ENCODE peak calls at places on chromosomes 11 and 22, in four cellular contexts. One of them, this sample, is unnamed.

GRCh38 chr11:95641506-95641905 is 148.1 kb downstream of the FAM76B start:
- DNase-seq in K562: no peak
- DNase-seq in H1: no peak
- DNase-seq in SK-N-SH: no peak
- DNase-seq in this sample: peak

GRCh38 chr11:117600976-117601708 is 195.9 kb downstream of the DSCAML1 start:
- DNase-seq in K562: no peak
- DNase-seq in H1: no peak
- DNase-seq in SK-N-SH: no peak
- DNase-seq in this sample: no peak

GRCh38 chr22:38353701-38354100 is 36.5 kb upstream of the CSNK1E start:
- DNase-seq in K562: no peak
- DNase-seq in H1: no peak
- DNase-seq in SK-N-SH: no peak
- DNase-seq in this sample: no peak

GRCh38 chr11:120608760-120609211 is 97.2 kb downstream of the GRIK4 start:
- DNase-seq in K562: no peak
- DNase-seq in H1: no peak
- DNase-seq in SK-N-SH: no peak
- DNase-seq in this sample: no peak

GRCh38 chr11:8055111-8055835 is 25.7 kb upstream of the TUB start:
- DNase-seq in K562: peak
- DNase-seq in H1: no peak
- DNase-seq in SK-N-SH: no peak
- DNase-seq in this sample: no peak

GRCh38 chr22:42296381-42296853 is 26.0 kb upstream of the TCF20 start:
- DNase-seq in K562: no peak
- DNase-seq in H1: no peak
- DNase-seq in SK-N-SH: peak
- DNase-seq in this sample: no peak

GRCh38 chr11:87039371-87039770 is 1.6 kb downstream of the TMEM135 start:
- DNase-seq in K562: no peak
- DNase-seq in H1: no peak
- DNase-seq in SK-N-SH: no peak
- DNase-seq in this sample: no peak

GRCh38 chr22:25406510-25407210 is 157.8 kb upstream of the GRK3 start:
- DNase-seq in K562: no peak
- DNase-seq in H1: no peak
- DNase-seq in SK-N-SH: no peak
- DNase-seq in this sample: no peak

GRCh38 chr11:90919332-90919731 is 696.5 kb upstream of the CHORDC1 start:
- DNase-seq in K562: no peak
- DNase-seq in H1: no peak
- DNase-seq in SK-N-SH: no peak
- DNase-seq in this sample: no peak

GRCh38 chr11:76787911-76788596 is 4.9 kb downstream of the TSKU start:
- DNase-seq in K562: peak
- DNase-seq in H1: no peak
- DNase-seq in SK-N-SH: peak
- DNase-seq in this sample: no peak

GRCh38 chr11:123197711-123198110 is 2.7 kb upstream of the CLMP start:
- DNase-seq in K562: no peak
- DNase-seq in H1: no peak
- DNase-seq in SK-N-SH: no peak
- DNase-seq in this sample: no peak

GRCh38 chr11:28729339-28729738 is 621.2 kb downstream of the METTL15 start:
- DNase-seq in K562: no peak
- DNase-seq in H1: no peak
- DNase-seq in SK-N-SH: no peak
- DNase-seq in this sample: no peak

GRCh38 chr11:133041928-133042890 is 490.1 kb downstream of the OPCML start:
- DNase-seq in K562: no peak
- DNase-seq in H1: no peak
- DNase-seq in SK-N-SH: no peak
- DNase-seq in this sample: no peak

GRCh38 chr22:20243545-20244249 is 24.4 kb downstream of the RTN4R start:
- DNase-seq in K562: peak
- DNase-seq in H1: no peak
- DNase-seq in SK-N-SH: peak
- DNase-seq in this sample: no peak

GRCh38 chr11:27475622-27476021 is 3.0 kb upstream of the LGR4 start:
- DNase-seq in K562: no peak
- DNase-seq in H1: no peak
- DNase-seq in SK-N-SH: no peak
- DNase-seq in this sample: no peak

GRCh38 chr22:30226192-30226832 is 20.2 kb downstream of the LIF start:
- DNase-seq in K562: no peak
- DNase-seq in H1: no peak
- DNase-seq in SK-N-SH: no peak
- DNase-seq in this sample: no peak

GRCh38 chr11:15204766-15205165 is 90.0 kb downstream of the INSC start:
- DNase-seq in K562: no peak
- DNase-seq in H1: no peak
- DNase-seq in SK-N-SH: no peak
- DNase-seq in this sample: no peak

GRCh38 chr11:119148855-119149370 is at the start of gene ABCG4:
- DNase-seq in K562: no peak
- DNase-seq in H1: no peak
- DNase-seq in SK-N-SH: peak
- DNase-seq in this sample: no peak

GRCh38 chr11:65953471-65953870 is 8.1 kb upstream of the SART1 start:
- DNase-seq in K562: no peak
- DNase-seq in H1: no peak
- DNase-seq in SK-N-SH: peak
- DNase-seq in this sample: no peak

DNA sequence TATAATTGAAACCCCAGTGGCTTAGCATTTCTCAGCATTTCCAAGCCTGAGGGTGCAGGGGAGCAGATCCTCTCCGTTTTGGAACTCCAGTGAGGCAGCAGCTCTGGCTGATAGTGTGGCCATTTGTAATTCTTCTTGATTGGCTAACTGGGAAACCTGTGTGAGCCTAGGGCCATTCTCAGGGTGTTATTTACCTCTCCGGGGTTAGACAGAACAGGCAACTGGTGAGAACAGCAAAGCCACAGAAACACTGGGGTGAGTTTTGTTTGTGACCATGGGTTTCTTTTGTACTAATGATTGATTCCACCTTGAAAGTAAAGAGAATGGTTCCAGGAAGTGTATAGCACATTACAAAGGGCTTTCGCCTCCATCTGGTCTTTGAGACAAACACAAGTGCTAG is 2.4 kb upstream of the OR4X2 start:
- DNase-seq in K562: no peak
- DNase-seq in H1: no peak
- DNase-seq in SK-N-SH: no peak
- DNase-seq in this sample: no peak
- H2AFZ ChIP-seq in K562: no peak
- H2AFZ ChIP-seq in H1: no peak
- H2AFZ ChIP-seq in SK-N-SH: no peak
- H2AFZ ChIP-seq in this sample: no peak

GRCh38 chr11:36699271-36699670 is 101.2 kb upstream of the RAG2 start:
- DNase-seq in K562: no peak
- DNase-seq in H1: no peak
- DNase-seq in SK-N-SH: no peak
- DNase-seq in this sample: no peak
- TF ChIP-seq NRF1 in K562: no peak
- TF ChIP-seq NRF1 in H1: no peak
- TF ChIP-seq NRF1 in SK-N-SH: no peak
- TF ChIP-seq NRF1 in this sample: no peak

DNA sequence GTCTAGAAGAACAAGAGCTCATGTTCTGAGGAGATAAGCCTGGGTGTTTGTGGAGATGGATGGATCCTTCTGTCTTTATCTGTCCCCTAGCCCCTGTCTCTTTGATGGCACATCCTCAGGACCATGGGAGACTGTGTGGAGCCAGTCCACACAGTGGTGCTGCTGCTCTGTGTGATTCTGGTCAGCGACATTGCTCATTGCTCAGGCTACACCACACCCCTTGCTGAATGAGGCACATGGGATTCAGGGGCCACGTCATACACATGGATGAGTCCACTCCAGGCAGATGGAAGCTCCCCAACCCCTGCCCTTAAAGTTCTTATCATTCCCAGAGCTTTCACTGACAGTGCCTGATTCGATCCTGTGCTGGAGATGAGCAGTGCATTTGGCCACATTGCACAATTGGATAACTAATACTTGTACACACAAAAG is 222.2 kb downstream of the NAV2 start:
- DNase-seq in K562: peak
- DNase-seq in H1: no peak
- DNase-seq in SK-N-SH: no peak
- DNase-seq in this sample: no peak
- TF ChIP-seq USF2 in K562: no peak
- TF ChIP-seq USF2 in H1: no peak
- TF ChIP-seq USF2 in SK-N-SH: no peak
- TF ChIP-seq USF2 in this sample: no peak

GRCh38 chr22:23626286-23626975 is 5.7 kb downstream of the DRICH1 start:
- DNase-seq in K562: no peak
- DNase-seq in H1: no peak
- DNase-seq in SK-N-SH: no peak
- DNase-seq in this sample: no peak
- H2AFZ ChIP-seq in K562: no peak
- H2AFZ ChIP-seq in H1: no peak
- H2AFZ ChIP-seq in SK-N-SH: no peak
- H2AFZ ChIP-seq in this sample: no peak

GRCh38 chr11:44067266-44067665 is 1.2 kb downstream of the ACCS start:
- DNase-seq in K562: peak
- DNase-seq in H1: no peak
- DNase-seq in SK-N-SH: no peak
- DNase-seq in this sample: no peak

GRCh38 chr11:44065161-44065571 is 904 bp upstream of the ACCS start:
- DNase-seq in K562: no peak
- DNase-seq in H1: peak
- DNase-seq in SK-N-SH: no peak
- DNase-seq in this sample: no peak

GRCh38 chr11:44068180-44068579 is 2.1 kb downstream of the ACCS start:
- DNase-seq in K562: no peak
- DNase-seq in H1: no peak
- DNase-seq in SK-N-SH: no peak
- DNase-seq in this sample: no peak

GRCh38 chr11:44065851-44066731 is at the start of gene ACCS:
- DNase-seq in K562: peak
- DNase-seq in H1: peak
- DNase-seq in SK-N-SH: peak
- DNase-seq in this sample: peak

GRCh38 chr11:44066732-44067131 is 662 bp downstream of the ACCS start:
- DNase-seq in K562: peak
- DNase-seq in H1: no peak
- DNase-seq in SK-N-SH: peak
- DNase-seq in this sample: no peak
- TF ChIP-seq NRF1 in K562: no peak
- TF ChIP-seq NRF1 in H1: no peak
- TF ChIP-seq NRF1 in SK-N-SH: no peak
- TF ChIP-seq NRF1 in this sample: no peak

GRCh38 chr11:5712507-5712906 is 22.9 kb downstream of the TRIM22 start:
- DNase-seq in K562: peak
- DNase-seq in H1: no peak
- DNase-seq in SK-N-SH: no peak
- DNase-seq in this sample: no peak

DNA sequence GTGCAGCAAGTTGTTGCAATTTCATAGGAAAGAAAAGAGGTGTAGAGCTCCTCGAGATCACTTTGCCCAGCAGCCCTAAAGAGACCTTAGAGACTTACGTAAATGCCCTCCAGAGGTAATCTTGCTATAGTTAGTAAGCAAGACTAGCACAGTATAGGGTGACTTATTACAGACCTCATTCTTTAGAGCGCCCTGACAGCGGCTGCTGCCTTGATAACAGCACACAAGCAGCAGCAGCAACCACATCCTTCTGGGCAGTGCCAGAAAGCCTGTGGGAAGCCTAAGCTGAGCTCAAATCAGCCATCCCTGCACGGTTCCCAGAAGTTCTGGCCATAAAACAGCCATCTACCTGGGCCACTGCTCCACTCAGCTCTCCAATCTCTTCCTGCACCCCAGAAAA is 22.6 kb upstream of the OR56B1 start:
- DNase-seq in K562: no peak
- DNase-seq in H1: no peak
- DNase-seq in SK-N-SH: no peak
- DNase-seq in this sample: no peak
- TF ChIP-seq USF2 in K562: no peak
- TF ChIP-seq USF2 in H1: no peak
- TF ChIP-seq USF2 in SK-N-SH: no peak
- TF ChIP-seq USF2 in this sample: no peak

GRCh38 chr22:24154826-24155225 is 26.5 kb upstream of the SUSD2 start:
- DNase-seq in K562: no peak
- DNase-seq in H1: no peak
- DNase-seq in SK-N-SH: no peak
- DNase-seq in this sample: no peak

GRCh38 chr22:24155597-24156145 is 25.6 kb upstream of the SUSD2 start:
- DNase-seq in K562: no peak
- DNase-seq in H1: no peak
- DNase-seq in SK-N-SH: peak
- DNase-seq in this sample: no peak

GRCh38 chr22:24156146-24156914 is 25.0 kb upstream of the SUSD2 start:
- DNase-seq in K562: no peak
- DNase-seq in H1: no peak
- DNase-seq in SK-N-SH: peak
- DNase-seq in this sample: no peak

GRCh38 chr22:24153959-24154358 is 27.3 kb upstream of the SUSD2 start:
- DNase-seq in K562: no peak
- DNase-seq in H1: no peak
- DNase-seq in SK-N-SH: no peak
- DNase-seq in this sample: no peak

GRCh38 chr22:24153353-24153752 is 27.9 kb upstream of the SUSD2 start:
- DNase-seq in K562: no peak
- DNase-seq in H1: no peak
- DNase-seq in SK-N-SH: no peak
- DNase-seq in this sample: no peak
- H2AFZ ChIP-seq in K562: no peak
- H2AFZ ChIP-seq in H1: no peak
- H2AFZ ChIP-seq in SK-N-SH: no peak
- H2AFZ ChIP-seq in this sample: no peak

This sample was measured in GM12878.